ENCODE peak calls at places on chromosomes 6 and 20, in nine cellular contexts. One of them, this sample, is unnamed.

GRCh38 chr6:49541210-49541724 is 9.2 kb upstream of the C6orf141 start:
- DNase-seq in neuronal stem cell: no peak
- DNase-seq in CD8-positive, alpha-beta T cell: no peak
- DNase-seq in RWPE1: peak; percentile 87
- DNase-seq in body of pancreas: no peak
- DNase-seq in COR-L47: no peak
- DNase-seq in NCI-H1436: peak; percentile 26
- DNase-seq in stimulated activated naive CD8-positive, alpha-beta T cell treated with anti-CD3 and anti-CD28 coated beads, Interleukin-15, amount 100 ng/mL, for 72 hours: no peak
- DNase-seq in NCI-H460: peak; percentile 13
- DNase-seq in this sample: no peak

GRCh38 chr20:14838663-14839650 is 501.5 kb upstream of the FLRT3 start:
- DNase-seq in RWPE1: no peak
- DNase-seq in NCI-H1436: no peak
- DNase-seq in CD8-positive, alpha-beta T cell: no peak
- DNase-seq in NCI-H460: peak; percentile 7
- DNase-seq in COR-L47: peak; percentile 16
- DNase-seq in stimulated activated naive CD8-positive, alpha-beta T cell treated with anti-CD3 and anti-CD28 coated beads, Interleukin-15, amount 100 ng/mL, for 72 hours: no peak
- DNase-seq in body of pancreas: no peak
- DNase-seq in neuronal stem cell: no peak
- DNase-seq in this sample: no peak

GRCh38 chr6:95083506-95083905 is 493.8 kb upstream of the MANEA start:
- DNase-seq in neuronal stem cell: no peak
- DNase-seq in NCI-H1436: no peak
- DNase-seq in COR-L47: no peak
- DNase-seq in body of pancreas: no peak
- DNase-seq in CD8-positive, alpha-beta T cell: no peak
- DNase-seq in stimulated activated naive CD8-positive, alpha-beta T cell treated with anti-CD3 and anti-CD28 coated beads, Interleukin-15, amount 100 ng/mL, for 72 hours: no peak
- DNase-seq in NCI-H460: no peak
- DNase-seq in RWPE1: no peak
- DNase-seq in this sample: no peak

GRCh38 chr6:118905851-118906250 is 11.9 kb downstream of the ASF1A start:
- DNase-seq in body of pancreas: no peak
- DNase-seq in CD8-positive, alpha-beta T cell: no peak
- DNase-seq in NCI-H1436: no peak
- DNase-seq in neuronal stem cell: no peak
- DNase-seq in stimulated activated naive CD8-positive, alpha-beta T cell treated with anti-CD3 and anti-CD28 coated beads, Interleukin-15, amount 100 ng/mL, for 72 hours: no peak
- DNase-seq in COR-L47: no peak
- DNase-seq in NCI-H460: no peak
- DNase-seq in RWPE1: peak; percentile 13
- DNase-seq in this sample: no peak

GRCh38 chr6:89618026-89618425 is 20.5 kb downstream of the LYRM2 start:
- DNase-seq in RWPE1: no peak
- DNase-seq in COR-L47: no peak
- DNase-seq in neuronal stem cell: no peak
- DNase-seq in CD8-positive, alpha-beta T cell: no peak
- DNase-seq in NCI-H1436: no peak
- DNase-seq in NCI-H460: no peak
- DNase-seq in stimulated activated naive CD8-positive, alpha-beta T cell treated with anti-CD3 and anti-CD28 coated beads, Interleukin-15, amount 100 ng/mL, for 72 hours: no peak
- DNase-seq in body of pancreas: no peak
- DNase-seq in this sample: no peak

GRCh38 chr6:36916159-36916558 is 30.4 kb downstream of the C6orf89 start:
- DNase-seq in stimulated activated naive CD8-positive, alpha-beta T cell treated with anti-CD3 and anti-CD28 coated beads, Interleukin-15, amount 100 ng/mL, for 72 hours: no peak
- DNase-seq in NCI-H1436: no peak
- DNase-seq in RWPE1: no peak
- DNase-seq in body of pancreas: no peak
- DNase-seq in COR-L47: no peak
- DNase-seq in CD8-positive, alpha-beta T cell: no peak
- DNase-seq in neuronal stem cell: no peak
- DNase-seq in NCI-H460: no peak
- DNase-seq in this sample: no peak

GRCh38 chr20:45850926-45851325 is 6.3 kb downstream of the ACOT8 start:
- DNase-seq in neuronal stem cell: no peak
- DNase-seq in RWPE1: no peak
- DNase-seq in NCI-H1436: no peak
- DNase-seq in NCI-H460: no peak
- DNase-seq in body of pancreas: no peak
- DNase-seq in CD8-positive, alpha-beta T cell: no peak
- DNase-seq in COR-L47: no peak
- DNase-seq in stimulated activated naive CD8-positive, alpha-beta T cell treated with anti-CD3 and anti-CD28 coated beads, Interleukin-15, amount 100 ng/mL, for 72 hours: no peak
- DNase-seq in this sample: no peak

GRCh38 chr6:167400482-167401138 is 75.7 kb downstream of the TTLL2 start:
- DNase-seq in NCI-H460: no peak
- DNase-seq in neuronal stem cell: no peak
- DNase-seq in body of pancreas: no peak
- DNase-seq in COR-L47: no peak
- DNase-seq in RWPE1: no peak
- DNase-seq in CD8-positive, alpha-beta T cell: no peak
- DNase-seq in stimulated activated naive CD8-positive, alpha-beta T cell treated with anti-CD3 and anti-CD28 coated beads, Interleukin-15, amount 100 ng/mL, for 72 hours: no peak
- DNase-seq in NCI-H1436: no peak
- DNase-seq in this sample: no peak

GRCh38 chr6:17250237-17250636 is 30.9 kb upstream of the RBM24 start:
- DNase-seq in NCI-H1436: no peak
- DNase-seq in stimulated activated naive CD8-positive, alpha-beta T cell treated with anti-CD3 and anti-CD28 coated beads, Interleukin-15, amount 100 ng/mL, for 72 hours: no peak
- DNase-seq in COR-L47: no peak
- DNase-seq in neuronal stem cell: no peak
- DNase-seq in body of pancreas: no peak
- DNase-seq in CD8-positive, alpha-beta T cell: no peak
- DNase-seq in NCI-H460: no peak
- DNase-seq in RWPE1: no peak
- DNase-seq in this sample: no peak

GRCh38 chr6:130928993-130929678 is 101.9 kb downstream of the SMLR1 start:
- DNase-seq in COR-L47: no peak
- DNase-seq in neuronal stem cell: no peak
- DNase-seq in body of pancreas: no peak
- DNase-seq in CD8-positive, alpha-beta T cell: no peak
- DNase-seq in NCI-H1436: no peak
- DNase-seq in RWPE1: no peak
- DNase-seq in NCI-H460: no peak
- DNase-seq in stimulated activated naive CD8-positive, alpha-beta T cell treated with anti-CD3 and anti-CD28 coated beads, Interleukin-15, amount 100 ng/mL, for 72 hours: no peak
- DNase-seq in this sample: no peak

GRCh38 chr20:33310327-33310899 is 27.4 kb downstream of the BPIFB1 start:
- DNase-seq in stimulated activated naive CD8-positive, alpha-beta T cell treated with anti-CD3 and anti-CD28 coated beads, Interleukin-15, amount 100 ng/mL, for 72 hours: no peak
- DNase-seq in neuronal stem cell: no peak
- DNase-seq in NCI-H1436: no peak
- DNase-seq in RWPE1: no peak
- DNase-seq in COR-L47: no peak
- DNase-seq in body of pancreas: no peak
- DNase-seq in CD8-positive, alpha-beta T cell: no peak
- DNase-seq in NCI-H460: no peak
- DNase-seq in this sample: no peak

GRCh38 chr20:32886652-32887051 is 27.9 kb downstream of the EFCAB8 start:
- DNase-seq in neuronal stem cell: no peak
- DNase-seq in RWPE1: no peak
- DNase-seq in NCI-H460: no peak
- DNase-seq in stimulated activated naive CD8-positive, alpha-beta T cell treated with anti-CD3 and anti-CD28 coated beads, Interleukin-15, amount 100 ng/mL, for 72 hours: no peak
- DNase-seq in COR-L47: no peak
- DNase-seq in NCI-H1436: no peak
- DNase-seq in body of pancreas: no peak
- DNase-seq in CD8-positive, alpha-beta T cell: no peak
- DNase-seq in this sample: no peak

GRCh38 chr6:117449549-117450439 is 24.1 kb upstream of the ROS1 start:
- DNase-seq in neuronal stem cell: peak; percentile 54
- DNase-seq in RWPE1: no peak
- DNase-seq in stimulated activated naive CD8-positive, alpha-beta T cell treated with anti-CD3 and anti-CD28 coated beads, Interleukin-15, amount 100 ng/mL, for 72 hours: peak; percentile 40
- DNase-seq in COR-L47: peak; percentile 28
- DNase-seq in body of pancreas: peak; percentile 67
- DNase-seq in NCI-H1436: peak; percentile 30
- DNase-seq in NCI-H460: peak; percentile 28
- DNase-seq in CD8-positive, alpha-beta T cell: peak; percentile 67
- DNase-seq in this sample: peak; percentile 31

GRCh38 chr6:89204096-89204495 is 13.1 kb downstream of the GABRR1 start:
- DNase-seq in RWPE1: no peak
- DNase-seq in NCI-H1436: no peak
- DNase-seq in neuronal stem cell: no peak
- DNase-seq in COR-L47: no peak
- DNase-seq in NCI-H460: no peak
- DNase-seq in body of pancreas: no peak
- DNase-seq in CD8-positive, alpha-beta T cell: no peak
- DNase-seq in stimulated activated naive CD8-positive, alpha-beta T cell treated with anti-CD3 and anti-CD28 coated beads, Interleukin-15, amount 100 ng/mL, for 72 hours: no peak
- DNase-seq in this sample: no peak

GRCh38 chr20:3464166-3464565 is 6.7 kb upstream of the ATRN start:
- DNase-seq in RWPE1: no peak
- DNase-seq in neuronal stem cell: no peak
- DNase-seq in CD8-positive, alpha-beta T cell: no peak
- DNase-seq in body of pancreas: no peak
- DNase-seq in NCI-H1436: no peak
- DNase-seq in stimulated activated naive CD8-positive, alpha-beta T cell treated with anti-CD3 and anti-CD28 coated beads, Interleukin-15, amount 100 ng/mL, for 72 hours: no peak
- DNase-seq in COR-L47: no peak
- DNase-seq in NCI-H460: no peak
- DNase-seq in this sample: no peak

GRCh38 chr6:33417903-33418689 is at the start of gene CUTA:
- DNase-seq in NCI-H1436: peak; percentile 99
- DNase-seq in COR-L47: peak; percentile 99
- DNase-seq in RWPE1: peak; percentile 97
- DNase-seq in CD8-positive, alpha-beta T cell: peak; percentile 100
- DNase-seq in NCI-H460: peak; percentile 98
- DNase-seq in body of pancreas: peak; percentile 99
- DNase-seq in neuronal stem cell: peak; percentile 99
- DNase-seq in stimulated activated naive CD8-positive, alpha-beta T cell treated with anti-CD3 and anti-CD28 coated beads, Interleukin-15, amount 100 ng/mL, for 72 hours: peak; percentile 98
- DNase-seq in this sample: peak; percentile 98

GRCh38 chr6:53322188-53323029 is 26.3 kb downstream of the ELOVL5 start:
- DNase-seq in CD8-positive, alpha-beta T cell: no peak
- DNase-seq in NCI-H460: no peak
- DNase-seq in COR-L47: no peak
- DNase-seq in stimulated activated naive CD8-positive, alpha-beta T cell treated with anti-CD3 and anti-CD28 coated beads, Interleukin-15, amount 100 ng/mL, for 72 hours: no peak
- DNase-seq in NCI-H1436: peak; percentile 38
- DNase-seq in neuronal stem cell: no peak
- DNase-seq in body of pancreas: no peak
- DNase-seq in RWPE1: no peak
- DNase-seq in this sample: no peak